ENCODE peak calls at places on chromosomes 5 and 9, in five cellular contexts. One of them, this sample, is unnamed.

GRCh38 chr5:159403906-159404641 is 73.8 kb upstream of the IL12B start:
- DNase-seq in non-pigmented ciliary epithelial cell: no peak
- DNase-seq in hypothalamus: no peak
- DNase-seq in caudate nucleus: no peak
- DNase-seq in ecto neural progenitor cell: no peak
- DNase-seq in this sample: no peak

GRCh38 chr5:60382761-60383160 is 317.2 kb downstream of the DEPDC1B start:
- DNase-seq in hypothalamus: no peak
- DNase-seq in ecto neural progenitor cell: no peak
- DNase-seq in caudate nucleus: no peak
- DNase-seq in non-pigmented ciliary epithelial cell: peak
- DNase-seq in this sample: no peak

GRCh38 chr5:73031839-73032238 is 76.0 kb downstream of the FCHO2 start:
- DNase-seq in ecto neural progenitor cell: no peak
- DNase-seq in caudate nucleus: no peak
- DNase-seq in non-pigmented ciliary epithelial cell: peak
- DNase-seq in hypothalamus: no peak
- DNase-seq in this sample: no peak

GRCh38 chr9:110538169-110538568 is 41.4 kb downstream of the SVEP1 start:
- DNase-seq in ecto neural progenitor cell: no peak
- DNase-seq in caudate nucleus: no peak
- DNase-seq in non-pigmented ciliary epithelial cell: no peak
- DNase-seq in hypothalamus: no peak
- DNase-seq in this sample: no peak

GRCh38 chr5:115297043-115297442 is 589 bp upstream of the CCDC112 start:
- DNase-seq in hypothalamus: no peak
- DNase-seq in caudate nucleus: no peak
- DNase-seq in non-pigmented ciliary epithelial cell: no peak
- DNase-seq in ecto neural progenitor cell: no peak
- DNase-seq in this sample: no peak

GRCh38 chr5:123206618-123207320 is 117.7 kb downstream of the PRDM6 start:
- DNase-seq in caudate nucleus: no peak
- DNase-seq in ecto neural progenitor cell: no peak
- DNase-seq in non-pigmented ciliary epithelial cell: peak
- DNase-seq in hypothalamus: no peak
- DNase-seq in this sample: no peak

GRCh38 chr5:123036391-123037103 is at the start of gene PPIC:
- DNase-seq in non-pigmented ciliary epithelial cell: no peak
- DNase-seq in caudate nucleus: no peak
- DNase-seq in hypothalamus: peak
- DNase-seq in ecto neural progenitor cell: peak
- DNase-seq in this sample: no peak

GRCh38 chr9:136338511-136338910 is 11.2 kb downstream of the GPSM1 start:
- DNase-seq in ecto neural progenitor cell: no peak
- DNase-seq in caudate nucleus: no peak
- DNase-seq in hypothalamus: no peak
- DNase-seq in non-pigmented ciliary epithelial cell: no peak
- DNase-seq in this sample: no peak

GRCh38 chr5:139414601-139415121 is 10.8 kb upstream of the SPATA24 start:
- DNase-seq in ecto neural progenitor cell: no peak
- DNase-seq in non-pigmented ciliary epithelial cell: no peak
- DNase-seq in caudate nucleus: no peak
- DNase-seq in hypothalamus: no peak
- DNase-seq in this sample: no peak

GRCh38 chr5:143168171-143168681 is 235.3 kb downstream of the NR3C1 start:
- DNase-seq in hypothalamus: no peak
- DNase-seq in non-pigmented ciliary epithelial cell: no peak
- DNase-seq in caudate nucleus: no peak
- DNase-seq in ecto neural progenitor cell: no peak
- DNase-seq in this sample: no peak

GRCh38 chr9:125906144-125906543 is 159.0 kb downstream of the PBX3 start:
- DNase-seq in ecto neural progenitor cell: no peak
- DNase-seq in non-pigmented ciliary epithelial cell: no peak
- DNase-seq in hypothalamus: no peak
- DNase-seq in caudate nucleus: no peak
- DNase-seq in this sample: no peak

GRCh38 chr9:127886401-127886972 is 9.0 kb upstream of the AK1 start:
- DNase-seq in ecto neural progenitor cell: peak
- DNase-seq in caudate nucleus: no peak
- DNase-seq in non-pigmented ciliary epithelial cell: no peak
- DNase-seq in hypothalamus: no peak
- DNase-seq in this sample: no peak

GRCh38 chr5:14417792-14418765 is 163.5 kb upstream of the OTULINL start:
- DNase-seq in ecto neural progenitor cell: no peak
- DNase-seq in hypothalamus: no peak
- DNase-seq in non-pigmented ciliary epithelial cell: no peak
- DNase-seq in caudate nucleus: no peak
- DNase-seq in this sample: no peak

GRCh38 chr9:90132866-90133265 is 509.8 kb downstream of the DIRAS2 start:
- DNase-seq in non-pigmented ciliary epithelial cell: no peak
- DNase-seq in hypothalamus: no peak
- DNase-seq in ecto neural progenitor cell: no peak
- DNase-seq in caudate nucleus: no peak
- DNase-seq in this sample: no peak

GRCh38 chr5:98794414-98795080 is 21.1 kb downstream of the RGMB start:
- DNase-seq in non-pigmented ciliary epithelial cell: no peak
- DNase-seq in caudate nucleus: no peak
- DNase-seq in hypothalamus: no peak
- DNase-seq in ecto neural progenitor cell: no peak
- DNase-seq in this sample: no peak

GRCh38 chr5:124342027-124342471 is 404.4 kb downstream of the ZNF608 start:
- DNase-seq in hypothalamus: no peak
- DNase-seq in non-pigmented ciliary epithelial cell: no peak
- DNase-seq in ecto neural progenitor cell: no peak
- DNase-seq in caudate nucleus: no peak
- DNase-seq in this sample: no peak

GRCh38 chr5:81349161-81349560 is 44.8 kb downstream of the ACOT12 start:
- DNase-seq in ecto neural progenitor cell: no peak
- DNase-seq in non-pigmented ciliary epithelial cell: no peak
- DNase-seq in caudate nucleus: no peak
- DNase-seq in hypothalamus: no peak
- DNase-seq in this sample: no peak

GRCh38 chr5:10452768-10453331 is 11.2 kb downstream of the ROPN1L start:
- DNase-seq in caudate nucleus: peak
- DNase-seq in non-pigmented ciliary epithelial cell: peak
- DNase-seq in ecto neural progenitor cell: no peak
- DNase-seq in hypothalamus: no peak
- DNase-seq in this sample: no peak

GRCh38 chr9:7560669-7561305 is 238.8 kb downstream of the DMAC1 start:
- DNase-seq in hypothalamus: no peak
- DNase-seq in ecto neural progenitor cell: no peak
- DNase-seq in caudate nucleus: no peak
- DNase-seq in non-pigmented ciliary epithelial cell: no peak
- DNase-seq in this sample: no peak

GRCh38 chr5:43202380-43202779 is 10.4 kb downstream of the NIM1K start:
- DNase-seq in non-pigmented ciliary epithelial cell: no peak
- DNase-seq in hypothalamus: no peak
- DNase-seq in caudate nucleus: no peak
- DNase-seq in ecto neural progenitor cell: no peak
- DNase-seq in this sample: no peak

GRCh38 chr9:91033802-91034201 is 232.2 kb downstream of the SYK start:
- DNase-seq in non-pigmented ciliary epithelial cell: no peak
- DNase-seq in hypothalamus: no peak
- DNase-seq in ecto neural progenitor cell: peak
- DNase-seq in caudate nucleus: no peak
- DNase-seq in this sample: peak

GRCh38 chr9:137040568-137040967 is 5.4 kb downstream of the NPDC1 start:
- DNase-seq in hypothalamus: no peak
- DNase-seq in caudate nucleus: no peak
- DNase-seq in non-pigmented ciliary epithelial cell: no peak
- DNase-seq in ecto neural progenitor cell: no peak
- DNase-seq in this sample: no peak

GRCh38 chr5:149408252-149409099 is 29.4 kb upstream of the IL17B start:
- DNase-seq in caudate nucleus: no peak
- DNase-seq in hypothalamus: no peak
- DNase-seq in non-pigmented ciliary epithelial cell: no peak
- DNase-seq in ecto neural progenitor cell: no peak
- DNase-seq in this sample: no peak

GRCh38 chr9:75041041-75041440 is 12.9 kb upstream of the CARNMT1 start:
- DNase-seq in non-pigmented ciliary epithelial cell: no peak
- DNase-seq in ecto neural progenitor cell: no peak
- DNase-seq in hypothalamus: no peak
- DNase-seq in caudate nucleus: no peak
- DNase-seq in this sample: no peak